ENCODE peak calls at places on chromosomes 2 and 18, in five cellular contexts. T is heart left ventricle; N is HCT116; P is esophagus squamous epithelium; S is effector memory CD4-positive, alpha-beta T cell. Y is an unnamed sample. For H3K9me3, the result is how much of the 10 kb centered on the place peaks cover.

GRCh38 chr2:24721470-24721869 is 71.7 kb downstream of the PTRHD1 start:
- DNase-seq in T (peak), S (no peak), P (no peak), N (no peak), Y (no peak)

GRCh38 chr2:20608666-20609348 is 42.1 kb downstream of the HS1BP3 start:
- DNase-seq in N (no peak), P (no peak), S (no peak), T (no peak), Y (no peak)

GRCh38 chr18:21452808-21453511 is 147.5 kb downstream of the ESCO1 start:
- DNase-seq in S (no peak), T (no peak), N (no peak), P (no peak), Y (no peak)

GRCh38 chr18:69787825-69788547 is 159.7 kb downstream of the CD226 start:
- DNase-seq in N (peak), S (no peak), P (no peak), T (no peak), Y (no peak)

GRCh38 chr2:107108556-107108955 is 222.6 kb upstream of the ST6GAL2 start:
- DNase-seq in T (no peak), S (no peak), P (no peak), N (no peak), Y (no peak)

GRCh38 chr18:77081387-77081773 is 51.2 kb downstream of the MBP start:
- DNase-seq in S (no peak), T (no peak), P (no peak), N (no peak), Y (no peak)

GRCh38 chr2:36650434-36650833 is 46.1 kb upstream of the VIT start:
- DNase-seq in S (no peak), P (no peak), N (no peak), T (no peak), Y (no peak)

GRCh38 chr18:72283148-72283925 is 260.8 kb downstream of the CBLN2 start:
- DNase-seq in S (no peak), N (no peak), P (no peak), T (no peak), Y (no peak)

GRCh38 chr2:23622966-23623665 is 238.1 kb downstream of the KLHL29 start:
- DNase-seq in N (no peak), S (no peak), T (peak), P (no peak), Y (no peak)

GRCh38 chr18:40624959-40625358 is 1330.1 kb upstream of the PIK3C3 start:
- DNase-seq in N (no peak), S (no peak), T (no peak), P (no peak), Y (no peak)

GRCh38 chr2:99140056-99140859 is 1.2 kb upstream of the C2orf15 start:
- DNase-seq in P (no peak), N (no peak), S (no peak), T (no peak), Y (no peak)

GRCh38 chr18:1488957-1489356 is 584.3 kb downstream of the ADCYAP1 start:
- DNase-seq in T (no peak), S (no peak), P (no peak), N (no peak), Y (no peak)

GRCh38 chr2:96152301-96153165 is 7.3 kb upstream of the DUSP2 start:
- DNase-seq in T (peak), N (no peak), P (no peak), S (no peak), Y (no peak)

GRCh38 chr2:31032475-31032874 is 105.8 kb downstream of the GALNT14 start:
- DNase-seq in N (no peak), S (no peak), P (no peak), T (no peak), Y (no peak)

GRCh38 chr2:96631804-96632435 is 6.2 kb downstream of the KANSL3 start:
- DNase-seq in T (no peak), P (no peak), S (no peak), N (no peak), Y (no peak)

GRCh38 chr2:85601771-85602475 is 575 bp downstream of the TMEM150A start:
- DNase-seq in P (no peak), N (no peak), S (no peak), T (peak), Y (no peak)

GRCh38 chr2:26281226-26281625 is 36.5 kb downstream of the HADHB start:
- DNase-seq in P (no peak), S (no peak), N (no peak), T (no peak), Y (no peak)

GRCh38 chr2:240891492-240892340 is 4.2 kb downstream of the MAB21L4 start:
- DNase-seq in S (no peak), T (no peak), P (no peak), N (no peak), Y (no peak)

GRCh38 chr2:175755656-175756386 is 246.2 kb downstream of the LNPK start:
- DNase-seq in N (no peak), S (no peak), T (no peak), P (no peak), Y (no peak)

GRCh38 chr2:109218087-109218791 is 89.2 kb downstream of the SH3RF3 start:
- DNase-seq in S (no peak), T (no peak), P (no peak), N (no peak), Y (no peak)

GRCh38 chr2:213688129-213688528 is 403.9 kb downstream of the SPAG16 start:
- DNase-seq in T (no peak), P (no peak), S (no peak), N (no peak), Y (no peak)

GRCh38 chr2:46849741-46850474 is 65.7 kb downstream of the MCFD2 start:
- DNase-seq in T (peak), P (no peak), N (no peak), S (no peak), Y (no peak)

GRCh38 chr2:181037922-181038321 is 57.5 kb downstream of the UBE2E3 start:
- DNase-seq in N (no peak), T (no peak), S (no peak), P (no peak), Y (no peak)

GRCh38 chr2:73359915-73360697 is 25.5 kb upstream of the ALMS1 start:
- DNase-seq in T (no peak), N (no peak), S (no peak), P (no peak), Y (no peak)

GRCh38 chr18:8830067-8831060 is 125.0 kb downstream of the MTCL1 start:
- DNase-seq in P (no peak), T (no peak), S (no peak), N (no peak), Y (no peak)

GRCh38 chr2:224104668-224105386 is 65.7 kb upstream of the SERPINE2 start:
- DNase-seq in S (no peak), P (no peak), T (no peak), N (peak), Y (no peak)

GRCh38 chr2:65407240-65407639 is 25.2 kb downstream of the SPRED2 start:
- DNase-seq in T (no peak), N (no peak), P (no peak), S (no peak), Y (no peak)

GRCh38 chr18:62486290-62486964 is 36.4 kb upstream of the ZCCHC2 start:
- DNase-seq in P (no peak), S (no peak), N (peak), T (no peak), Y (no peak)

GRCh38 chr2:178873912-178874311 is 66.7 kb upstream of the TTN start:
- DNase-seq in T (no peak), N (no peak), S (no peak), P (no peak), Y (no peak)

GRCh38 chr2:168336786-168337388 is 89.5 kb upstream of the STK39 start:
- DNase-seq in N (peak), T (no peak), P (no peak), S (peak), Y (peak)

GRCh38 chr2:228986961-228987360 is 284.1 kb downstream of the PID1 start:
- DNase-seq in S (no peak), P (no peak), T (no peak), N (no peak), Y (no peak)
- H3K9me3 ChIP-seq in S (under half), P (under half), T (under half), N (under half), Y (under half)

GRCh38 chr2:63572001-63572400 is 16.3 kb downstream of the WDPCP start:
- DNase-seq in P (no peak), S (no peak), T (no peak), N (no peak), Y (no peak)

GRCh38 chr2:63571291-63571690 is 17.0 kb downstream of the WDPCP start:
- DNase-seq in P (no peak), N (no peak), S (no peak), T (no peak), Y (no peak)

DNA sequence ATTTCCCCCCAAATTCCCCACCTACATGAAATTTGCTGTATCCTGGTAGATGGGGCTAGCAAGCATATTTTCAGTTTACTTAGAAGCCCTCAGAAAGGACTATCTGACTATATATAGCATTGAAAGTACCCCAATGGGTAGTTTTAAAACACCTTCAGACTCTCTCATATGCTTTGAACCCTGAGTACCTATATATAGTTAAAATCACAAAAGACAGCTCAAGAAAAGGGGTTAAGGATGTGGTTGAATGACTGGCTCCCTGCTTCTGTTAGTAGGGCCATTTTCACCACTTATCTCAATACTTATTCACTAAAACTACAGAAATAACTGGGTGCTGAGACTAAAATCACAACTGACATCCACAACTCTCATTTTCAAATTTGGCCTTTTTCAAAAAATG is 18.5 kb downstream of the WDPCP start:
- DNase-seq in T (no peak), P (no peak), S (no peak), N (no peak), Y (no peak)
- H3K9me3 ChIP-seq in T (under half), P (under half), S (under half), N (under half), Y (under half)

GRCh38 chr2:128039535-128039934 is 11.7 kb upstream of the SAP130 start:
- DNase-seq in P (no peak), N (no peak), T (no peak), S (no peak), Y (no peak)
- H3K9me3 ChIP-seq in P (half or more), N (under half), T (under half), S (under half), Y (under half)

DNA sequence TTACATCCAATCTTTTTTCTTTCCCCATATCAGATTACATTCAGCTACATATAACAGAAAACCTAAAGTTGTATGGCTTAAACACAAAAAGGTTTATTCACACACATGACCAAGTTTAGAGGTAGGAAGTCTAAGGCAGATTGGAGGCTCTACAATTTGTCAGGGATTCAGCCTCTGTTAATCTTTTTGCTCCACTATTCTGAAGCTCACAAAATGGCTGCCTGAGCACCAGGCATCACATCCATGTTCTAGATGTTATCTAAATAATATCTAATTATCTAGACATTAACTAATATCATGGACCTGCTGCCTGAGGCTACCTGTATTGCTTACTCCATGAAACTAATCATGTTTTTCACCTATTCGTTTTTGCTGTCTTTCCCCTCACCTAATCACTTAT is 23.7 kb upstream of the DSC2 start:
- DNase-seq in S (no peak), N (no peak), P (no peak), T (no peak), Y (no peak)
- H3K9me3 ChIP-seq in S (under half), N (under half), P (under half), T (under half), Y (under half)

GRCh38 chr2:130380096-130380934 is 24.5 kb downstream of the PTPN18 start:
- DNase-seq in N (no peak), S (no peak), P (no peak), T (no peak), Y (no peak)
- H3K9me3 ChIP-seq in N (under half), S (under half), P (under half), T (under half), Y (under half)

Y was measured in T-helper 17 cell.